ENCODE peak calls at places on chromosomes 12 and 14, in five cellular contexts. V is stimulated activated CD8-positive, alpha-beta memory T cell treated with anti-CD3 and anti-CD28 coated beads, Interleukin-4, amount 100 ng/mL, for 1 hour; E is activated naive CD8-positive, alpha-beta T cell treated with anti-CD3 and anti-CD28 coated beads, Interleukin-2, amount 50 U/mL, for 16 hours; C is activated CD4-positive, alpha-beta T cell treated with anti-CD3 and anti-CD28 coated beads, Interleukin-2, amount 50 U/mL, for 1 hour; O is anterior cingulate cortex. N is an unnamed sample.

GRCh38 chr14:72613196-72613974 is 280.5 kb downstream of the DPF3 start:
- DNase-seq in O (no peak), E (no peak), C (no peak), V (no peak), N (no peak)

GRCh38 chr12:81295286-81295685 is 217.4 kb downstream of the ACSS3 start:
- DNase-seq in E (no peak), C (no peak), O (no peak), V (no peak), N (no peak)

GRCh38 chr12:106023034-106023433 is 115.7 kb downstream of the NUAK1 start:
- DNase-seq in V (no peak), E (no peak), C (no peak), O (no peak), N (no peak)

GRCh38 chr14:52011557-52011956 is 22.2 kb downstream of the RTRAF start:
- DNase-seq in V (no peak), C (no peak), E (no peak), O (no peak), N (no peak)

GRCh38 chr14:81323621-81324400 is 76.3 kb downstream of the STON2 start:
- DNase-seq in V (no peak), E (no peak), O (no peak), C (no peak), N (peak)

GRCh38 chr14:21940887-21941855 is 267.6 kb upstream of the OR4E1 start:
- DNase-seq in C (peak), O (no peak), E (no peak), V (no peak), N (peak)

GRCh38 chr12:113259499-113259953 is 38.3 kb downstream of the TPCN1 start:
- DNase-seq in C (no peak), V (no peak), E (no peak), O (peak), N (no peak)

GRCh38 chr12:109553471-109553870 is 19.8 kb downstream of the MMAB start:
- DNase-seq in O (no peak), E (no peak), V (no peak), C (no peak), N (no peak)

GRCh38 chr14:22830329-22831010 is 783 bp downstream of the MRPL52 start:
- DNase-seq in O (no peak), V (no peak), C (no peak), E (no peak), N (no peak)

GRCh38 chr14:100332797-100333196 is 9.7 kb downstream of the SLC25A47 start:
- DNase-seq in V (no peak), E (no peak), C (no peak), O (no peak), N (no peak)

GRCh38 chr12:43278268-43278832 is 273.7 kb downstream of the ADAMTS20 start:
- DNase-seq in V (no peak), O (no peak), C (no peak), E (no peak), N (no peak)

GRCh38 chr14:101030586-101030985 is 127.1 kb upstream of the RTL1 start:
- DNase-seq in V (no peak), C (no peak), O (no peak), E (no peak), N (no peak)

GRCh38 chr12:13181375-13182070 is 15.0 kb upstream of the EMP1 start:
- DNase-seq in E (no peak), C (no peak), O (no peak), V (no peak), N (no peak)

GRCh38 chr12:124298685-124299410 is 4.0 kb downstream of the RFLNA start:
- DNase-seq in E (no peak), O (no peak), C (no peak), V (no peak), N (no peak)

GRCh38 chr12:69405466-69405865 is 45.9 kb downstream of the YEATS4 start:
- DNase-seq in O (no peak), C (no peak), V (no peak), E (no peak), N (peak)

GRCh38 chr14:34538871-34539406 is 562 bp downstream of the EAPP start:
- DNase-seq in C (no peak), O (no peak), E (no peak), V (no peak), N (no peak)

GRCh38 chr12:92408072-92408900 is 262.6 kb upstream of the BTG1 start:
- DNase-seq in E (no peak), C (peak), V (no peak), O (no peak), N (peak)

GRCh38 chr14:51507556-51508511 is 143.9 kb upstream of the FRMD6 start:
- DNase-seq in E (no peak), C (no peak), O (peak), V (no peak), N (peak)

GRCh38 chr12:76588881-76589565 is 29.5 kb upstream of the OSBPL8 start:
- DNase-seq in E (no peak), C (no peak), O (no peak), V (no peak), N (peak)

GRCh38 chr12:124545508-124546418 is 21.6 kb downstream of the NCOR2 start:
- DNase-seq in E (no peak), O (no peak), C (no peak), V (no peak), N (no peak)

GRCh38 chr12:130428116-130428515 is 90.4 kb downstream of the PIWIL1 start:
- DNase-seq in O (no peak), E (no peak), C (no peak), V (no peak), N (no peak)

GRCh38 chr14:24108336-24108874 is 6.2 kb upstream of the DCAF11 start:
- DNase-seq in E (no peak), V (no peak), O (no peak), C (no peak), N (no peak)

GRCh38 chr12:4518106-4518728 is 20.5 kb upstream of the RAD51AP1 start:
- DNase-seq in E (no peak), V (no peak), O (no peak), C (no peak), N (peak)

GRCh38 chr12:31906581-31907286 is 52.5 kb upstream of the RESF1 start:
- DNase-seq in C (no peak), V (no peak), O (no peak), E (no peak), N (no peak)

GRCh38 chr12:32217354-32218310 is 111.0 kb downstream of the BICD1 start:
- DNase-seq in V (no peak), C (no peak), E (no peak), O (no peak), N (peak)

GRCh38 chr14:91078095-91078737 is 17.8 kb upstream of the RPS6KA5 start:
- DNase-seq in E (peak), V (no peak), C (peak), O (no peak), N (no peak)

GRCh38 chr12:107236824-107237467 is 143.6 kb upstream of the CRY1 start:
- DNase-seq in C (no peak), O (no peak), V (no peak), E (no peak), N (peak)

GRCh38 chr14:62001988-62002387 is 239.8 kb downstream of the SNAPC1 start:
- DNase-seq in C (no peak), E (no peak), V (no peak), O (no peak), N (no peak)

GRCh38 chr12:1279050-1279449 is 288.0 kb downstream of the ERC1 start:
- DNase-seq in E (no peak), V (no peak), O (no peak), C (no peak), N (no peak)

GRCh38 chr12:11672361-11672760 is 22.9 kb downstream of the ETV6 start:
- DNase-seq in V (no peak), O (no peak), C (no peak), E (no peak), N (no peak)

GRCh38 chr12:45794422-45794821 is 64.9 kb downstream of the ARID2 start:
- DNase-seq in E (no peak), V (no peak), O (no peak), C (no peak), N (no peak)